ENCODE peak calls at places on chromosome 3, in eight cellular contexts. N, X, F, R, K, U, B and T are unnamed samples.

GRCh38 chr3:29307229-29307796 is 26.4 kb downstream of the RBMS3 start:
- DNase-seq in N (no peak), X (no peak), F (no peak), R (no peak), K (no peak), U (no peak), B (no peak), T (no peak)

GRCh38 chr3:38313263-38313662 is 31.2 kb downstream of the SLC22A14 start:
- DNase-seq in N (no peak), X (no peak), F (no peak), R (no peak), K (no peak), U (no peak), B (no peak), T (no peak)

GRCh38 chr3:179958143-179958542 is 78.6 kb downstream of the PEX5L start:
- DNase-seq in N (no peak), X (no peak), F (no peak), R (no peak), K (no peak), U (no peak), B (no peak), T (no peak)

GRCh38 chr3:190566043-190566933 is 52.4 kb downstream of the IL1RAP start:
- DNase-seq in N (peak), X (peak), F (peak), R (peak), K (peak), U (peak), B (peak), T (peak)

GRCh38 chr3:98799479-98799878 is 36.3 kb downstream of the ST3GAL6 start:
- DNase-seq in N (no peak), X (no peak), F (no peak), R (no peak), K (no peak), U (no peak), B (no peak), T (no peak)

GRCh38 chr3:171770689-171771620 is 39.3 kb downstream of the PLD1 start:
- DNase-seq in N (no peak), X (peak), F (peak), R (no peak), K (no peak), U (no peak), B (no peak), T (peak)

GRCh38 chr3:125129512-125129962 is 73.7 kb upstream of the HEG1 start:
- DNase-seq in N (peak), X (no peak), F (no peak), R (peak), K (no peak), U (peak), B (no peak), T (peak)

GRCh38 chr3:165279471-165279870 is 83.3 kb upstream of the SLITRK3 start:
- DNase-seq in N (no peak), X (no peak), F (no peak), R (no peak), K (no peak), U (no peak), B (no peak), T (no peak)

GRCh38 chr3:190038050-190038631 is 82.6 kb downstream of the P3H2 start:
- DNase-seq in N (peak), X (peak), F (peak), R (peak), K (peak), U (peak), B (no peak), T (no peak)

GRCh38 chr3:171480526-171480925 is 20.3 kb upstream of the TNIK start:
- DNase-seq in N (no peak), X (no peak), F (no peak), R (no peak), K (no peak), U (no peak), B (no peak), T (no peak)

GRCh38 chr3:139574026-139574947 is 34.7 kb upstream of the RBP1 start:
- DNase-seq in N (peak), X (no peak), F (no peak), R (no peak), K (no peak), U (no peak), B (no peak), T (no peak)

GRCh38 chr3:67875338-67875737 is 220.9 kb upstream of the SUCLG2 start:
- DNase-seq in N (no peak), X (peak), F (no peak), R (no peak), K (no peak), U (no peak), B (no peak), T (no peak)

GRCh38 chr3:81726735-81727134 is 34.7 kb downstream of the GBE1 start:
- DNase-seq in N (no peak), X (no peak), F (no peak), R (no peak), K (no peak), U (no peak), B (no peak), T (no peak)

GRCh38 chr3:190811775-190812480 is 50.6 kb downstream of the GMNC start:
- DNase-seq in N (no peak), X (peak), F (peak), R (no peak), K (no peak), U (no peak), B (no peak), T (peak)

GRCh38 chr3:50708620-50709019 is 33.9 kb downstream of the DOCK3 start:
- DNase-seq in N (no peak), X (no peak), F (no peak), R (no peak), K (no peak), U (no peak), B (no peak), T (no peak)

GRCh38 chr3:160395297-160395696 is 3.7 kb downstream of the IFT80 start:
- DNase-seq in N (no peak), X (peak), F (no peak), R (no peak), K (no peak), U (no peak), B (no peak), T (no peak)

GRCh38 chr3:17132286-17133115 is 247.7 kb downstream of the PLCL2 start:
- DNase-seq in N (peak), X (no peak), F (no peak), R (no peak), K (no peak), U (no peak), B (no peak), T (no peak)

GRCh38 chr3:43879166-43879565 is 188.4 kb downstream of the ABHD5 start:
- DNase-seq in N (no peak), X (peak), F (peak), R (no peak), K (no peak), U (no peak), B (no peak), T (no peak)

GRCh38 chr3:81910244-81910852 is 148.9 kb upstream of the GBE1 start:
- DNase-seq in N (no peak), X (peak), F (peak), R (no peak), K (no peak), U (no peak), B (no peak), T (no peak)

GRCh38 chr3:11455977-11456376 is 183.8 kb downstream of the ATG7 start:
- DNase-seq in N (no peak), X (no peak), F (no peak), R (no peak), K (no peak), U (no peak), B (no peak), T (no peak)

GRCh38 chr3:149816986-149817385 is 4.0 kb downstream of the RNF13 start:
- DNase-seq in N (no peak), X (no peak), F (peak), R (no peak), K (no peak), U (no peak), B (no peak), T (peak)

GRCh38 chr3:167886690-167887089 is 151.2 kb downstream of the SERPINI1 start:
- DNase-seq in N (no peak), X (no peak), F (peak), R (no peak), K (no peak), U (no peak), B (no peak), T (no peak)

GRCh38 chr3:19105826-19106225 is 42.5 kb upstream of the KCNH8 start:
- DNase-seq in N (no peak), X (no peak), F (no peak), R (no peak), K (no peak), U (no peak), B (no peak), T (no peak)

GRCh38 chr3:30042274-30042859 is 564.0 kb upstream of the TGFBR2 start:
- DNase-seq in N (no peak), X (peak), F (peak), R (peak), K (no peak), U (peak), B (peak), T (peak)

GRCh38 chr3:136305879-136306278 is 55.7 kb downstream of the PCCB start:
- DNase-seq in N (no peak), X (peak), F (peak), R (no peak), K (no peak), U (no peak), B (no peak), T (no peak)

GRCh38 chr3:142898346-142899213 is 9.7 kb upstream of the PCOLCE2 start:
- DNase-seq in N (no peak), X (no peak), F (no peak), R (no peak), K (no peak), U (no peak), B (no peak), T (no peak)